ENCODE peak calls at places on chromosome 19, in six cellular contexts. N is IMR-90; L is uterus; F is cerebellum; O is fibroblast of lung; C is activated naive CD8-positive, alpha-beta T cell treated with anti-CD3 and anti-CD28 coated beads for 36 hours. U is an unnamed sample.

GRCh38 chr19:3389876-3390361 is 23.5 kb downstream of the NFIC start:
- DNase-seq in N (peak; percentile 39), L (no peak), F (no peak), O (peak; percentile 70), C (no peak), U (no peak)

GRCh38 chr19:2578391-2578826 is 102.5 kb downstream of the GADD45B start:
- DNase-seq in N (peak; percentile 49), L (no peak), F (no peak), O (peak; percentile 46), C (no peak), U (peak; percentile 35)

GRCh38 chr19:55962186-55962585 is 14.6 kb downstream of the NLRP8 start:
- DNase-seq in N (no peak), L (no peak), F (no peak), O (no peak), C (no peak), U (no peak)

GRCh38 chr19:3096267-3096901 is 2.2 kb downstream of the GNA11 start:
- DNase-seq in N (no peak), L (no peak), F (no peak), O (no peak), C (no peak), U (no peak)

GRCh38 chr19:17405250-17406038 is at the start of gene BST2:
- DNase-seq in N (peak; percentile 37), L (peak; percentile 75), F (peak; percentile 20), O (no peak), C (peak; percentile 69), U (peak; percentile 89)

GRCh38 chr19:13796301-13797057 is 1.2 kb downstream of the ZSWIM4 start:
- DNase-seq in N (peak; percentile 98), L (peak; percentile 81), F (peak; percentile 26), O (peak; percentile 90), C (no peak), U (peak; percentile 67)

GRCh38 chr19:35232912-35233311 is 4.4 kb upstream of the FAM187B start:
- DNase-seq in N (no peak), L (no peak), F (no peak), O (no peak), C (no peak), U (no peak)

GRCh38 chr19:506404-507285 is 652 bp upstream of the TPGS1 start:
- DNase-seq in N (peak; percentile 84), L (peak; percentile 97), F (peak; percentile 99), O (peak; percentile 100), C (peak; percentile 92), U (no peak)

GRCh38 chr19:38070573-38070972 is 153.4 kb downstream of the DPF1 start:
- DNase-seq in N (peak; percentile 88), L (no peak), F (no peak), O (peak; percentile 43), C (no peak), U (no peak)

GRCh38 chr19:55111238-55111831 is 6.1 kb downstream of the PPP1R12C start:
- DNase-seq in N (no peak), L (peak; percentile 44), F (no peak), O (no peak), C (no peak), U (no peak)

GRCh38 chr19:36198116-36198515 is 16.3 kb downstream of the ZNF565 start:
- DNase-seq in N (no peak), L (no peak), F (no peak), O (no peak), C (no peak), U (no peak)

GRCh38 chr19:3538965-3539742 is at the start of gene TEKTIP1:
- DNase-seq in N (no peak), L (no peak), F (no peak), O (no peak), C (no peak), U (no peak)

GRCh38 chr19:52190679-52191293 is 934 bp downstream of the PPP2R1A start:
- DNase-seq in N (peak; percentile 46), L (peak; percentile 21), F (peak; percentile 46), O (peak; percentile 51), C (peak; percentile 12), U (no peak)

GRCh38 chr19:11338569-11339253 is 746 bp downstream of the RAB3D start:
- DNase-seq in N (no peak), L (peak; percentile 37), F (no peak), O (no peak), C (no peak), U (no peak)

GRCh38 chr19:49106648-49107135 is 7.5 kb upstream of the LIN7B start:
- DNase-seq in N (peak; percentile 45), L (no peak), F (peak; percentile 51), O (peak; percentile 41), C (peak; percentile 62), U (no peak)

GRCh38 chr19:10560154-10560553 is 5.7 kb downstream of the KRI1 start:
- DNase-seq in N (no peak), L (no peak), F (no peak), O (no peak), C (no peak), U (no peak)

GRCh38 chr19:12450817-12451216 is 10.0 kb upstream of the ZNF443 start:
- DNase-seq in N (no peak), L (no peak), F (no peak), O (no peak), C (no peak), U (no peak)

GRCh38 chr19:1173845-1174809 is at the start of gene SBNO2:
- DNase-seq in N (peak; percentile 80), L (peak; percentile 95), F (peak; percentile 94), O (peak; percentile 89), C (peak; percentile 93), U (peak; percentile 96)

GRCh38 chr19:34226036-34226435 is 28.3 kb upstream of the GARRE1 start:
- DNase-seq in N (no peak), L (no peak), F (no peak), O (no peak), C (no peak), U (no peak)